ENCODE peak calls at places on chromosome 14, in five cellular contexts. T is CD8-positive, alpha-beta T cell; A is PC-3; F is adrenal gland; O is left ventricle myocardium inferior. H is an unnamed sample. For H3K4me1, the result is how much of the 10 kb centered on the place peaks cover.

GRCh38 chr14:52473557-52473956 is 78.7 kb downstream of the TXNDC16 start:
- DNase-seq in T (no peak), A (peak), F (no peak), O (no peak), H (no peak)

GRCh38 chr14:96635850-96636249 is 133.7 kb downstream of the PAPOLA start:
- DNase-seq in T (peak), A (peak), F (no peak), O (no peak), H (no peak)

GRCh38 chr14:76941544-76942287 is 86.8 kb downstream of the IRF2BPL start:
- DNase-seq in T (no peak), A (no peak), F (no peak), O (no peak), H (no peak)

GRCh38 chr14:48537600-48537999 is 862.2 kb upstream of the MDGA2 start:
- DNase-seq in T (no peak), A (no peak), F (no peak), O (no peak), H (no peak)

GRCh38 chr14:76767681-76768055 is 6.4 kb downstream of the VASH1 start:
- DNase-seq in T (peak), A (no peak), F (no peak), O (no peak), H (no peak)

GRCh38 chr14:97248973-97249372 is 451.8 kb downstream of the VRK1 start:
- DNase-seq in T (no peak), A (no peak), F (no peak), O (no peak), H (no peak)

GRCh38 chr14:32370720-32371119 is 41.6 kb downstream of the AKAP6 start:
- DNase-seq in T (no peak), A (peak), F (no peak), O (no peak), H (no peak)

GRCh38 chr14:28375295-28375694 is 391.3 kb upstream of the FOXG1 start:
- DNase-seq in T (no peak), A (peak), F (peak), O (no peak), H (no peak)

GRCh38 chr14:70882771-70883492 is 24.3 kb upstream of the PCNX1 start:
- DNase-seq in T (no peak), A (peak), F (peak), O (no peak), H (no peak)

GRCh38 chr14:52076334-52076733 is 7.5 kb upstream of the NID2 start:
- DNase-seq in T (no peak), A (peak), F (peak), O (no peak), H (no peak)

GRCh38 chr14:75084513-75084912 is 15.1 kb downstream of the ZC2HC1C start:
- DNase-seq in T (no peak), A (peak), F (peak), O (no peak), H (no peak)

GRCh38 chr14:25526290-25526689 is 476.3 kb upstream of the STXBP6 start:
- DNase-seq in T (no peak), A (no peak), F (no peak), O (no peak), H (no peak)

GRCh38 chr14:33786091-33786825 is 164.6 kb downstream of the EGLN3 start:
- DNase-seq in T (no peak), A (no peak), F (no peak), O (no peak), H (no peak)
- H3K4me1 ChIP-seq in T (under half), A (under half), F (under half), O (under half), H (under half)

DNA sequence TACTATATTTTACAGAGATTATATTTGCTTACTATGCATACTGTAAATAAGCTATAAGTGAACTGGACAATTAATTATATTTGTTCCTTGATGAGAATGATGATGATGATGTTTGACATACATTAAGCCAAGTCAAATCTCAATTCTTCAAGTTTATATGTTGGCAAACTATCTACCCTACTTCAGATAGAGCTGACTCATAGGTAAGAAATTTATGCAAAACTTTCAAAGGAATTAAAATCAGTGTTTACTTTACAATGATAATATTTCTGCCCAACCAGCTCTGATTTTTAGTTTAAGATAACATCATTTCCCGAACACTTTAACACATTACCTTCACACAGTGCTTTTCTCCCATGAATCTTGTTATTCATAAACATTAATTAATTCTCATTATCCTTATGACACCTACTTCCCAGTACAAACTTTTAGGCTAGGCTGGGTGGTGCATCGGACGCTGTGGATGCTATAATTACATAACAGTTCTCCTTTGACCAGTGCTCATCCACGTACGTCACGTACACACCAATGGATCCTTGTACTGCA is 18.4 kb downstream of the BMP4 start:
- DNase-seq in T (no peak), A (peak), F (no peak), O (no peak), H (no peak)
- H3K4me3 ChIP-seq in T (no peak), A (no peak), F (no peak), O (no peak), H (no peak)

GRCh38 chr14:68672609-68673285 is 120.1 kb downstream of the ZFP36L1 start:
- DNase-seq in T (no peak), A (no peak), F (no peak), O (no peak), H (no peak)
- H3K27ac ChIP-seq in T (no peak), A (no peak), F (no peak), O (peak), H (no peak)

GRCh38 chr14:104696671-104697316 is 7.4 kb downstream of the INF2 start:
- DNase-seq in T (no peak), A (no peak), F (no peak), O (no peak), H (no peak)
- H3K4me1 ChIP-seq in T (under half), A (under half), F (half or more), O (half or more), H (half or more)

GRCh38 chr14:103139371-103140016 is 16.2 kb downstream of the TNFAIP2 start:
- DNase-seq in T (no peak), A (no peak), F (no peak), O (no peak), H (no peak)
- H3K4me3 ChIP-seq in T (no peak), A (no peak), F (no peak), O (peak), H (peak)

GRCh38 chr14:91325211-91325610 is 80.7 kb upstream of the GPR68 start:
- DNase-seq in T (no peak), A (no peak), F (no peak), O (no peak), H (no peak)
- H3K27ac ChIP-seq in T (peak), A (no peak), F (no peak), O (peak), H (peak)

DNA sequence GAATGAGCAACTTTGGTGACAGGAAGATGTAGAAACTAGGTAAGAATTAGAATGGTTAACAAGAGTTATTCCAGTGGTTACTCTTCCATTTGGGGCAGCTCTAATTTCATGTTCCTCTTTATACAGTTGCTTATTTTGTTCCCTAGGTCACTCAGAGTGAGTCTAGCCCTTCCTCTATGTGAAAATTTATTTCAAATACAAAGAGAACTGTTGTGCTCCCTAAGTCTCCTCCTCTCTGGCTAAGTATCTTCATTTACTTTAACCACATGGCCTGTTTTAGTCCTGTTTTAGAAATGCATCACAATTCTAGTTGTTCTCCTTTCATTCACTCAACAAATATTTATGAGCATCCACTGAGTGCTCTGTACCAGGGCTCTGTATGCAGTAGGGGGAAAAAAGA is 51.1 kb upstream of the HIF1A start:
- DNase-seq in T (no peak), A (no peak), F (no peak), O (no peak), H (no peak)
- H3K4me1 ChIP-seq in T (under half), A (half or more), F (under half), O (under half), H (under half)

DNA sequence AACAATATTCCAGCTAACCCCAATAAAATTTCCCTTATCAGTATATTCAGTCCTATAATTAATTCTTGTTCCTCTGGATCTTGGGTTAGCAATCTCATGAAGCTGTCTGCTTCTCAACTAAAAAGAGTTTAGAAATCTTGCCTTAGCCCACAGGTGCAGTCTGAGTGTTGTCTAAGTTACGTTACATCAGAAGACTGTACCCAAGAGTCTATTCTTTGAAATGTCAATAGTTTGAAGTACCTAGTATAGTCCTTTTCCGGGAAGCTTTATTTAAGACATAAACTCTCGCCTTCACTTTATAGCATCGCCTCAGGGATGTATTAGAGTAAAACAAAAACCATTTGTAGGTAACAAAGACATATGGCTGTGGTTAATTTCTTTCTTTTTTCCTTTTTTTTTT is 465.1 kb downstream of the FUT8 start:
- DNase-seq in T (no peak), A (no peak), F (no peak), O (no peak), H (no peak)
- H3K4me3 ChIP-seq in T (no peak), A (no peak), F (no peak), O (no peak), H (no peak)

GRCh38 chr14:68309631-68310030 is 483.2 kb downstream of the ZFP36L1 start:
- DNase-seq in T (no peak), A (peak), F (peak), O (no peak), H (no peak)

GRCh38 chr14:68308695-68309094 is 484.2 kb downstream of the ZFP36L1 start:
- DNase-seq in T (no peak), A (no peak), F (no peak), O (no peak), H (no peak)

GRCh38 chr14:68307769-68308168 is 485.1 kb downstream of the ZFP36L1 start:
- DNase-seq in T (no peak), A (no peak), F (no peak), O (no peak), H (no peak)

GRCh38 chr14:68306934-68307758 is 485.7 kb downstream of the ZFP36L1 start:
- DNase-seq in T (no peak), A (peak), F (no peak), O (no peak), H (no peak)

GRCh38 chr14:68309121-68309520 is 483.7 kb downstream of the ZFP36L1 start:
- DNase-seq in T (no peak), A (no peak), F (no peak), O (no peak), H (no peak)
- H3K27ac ChIP-seq in T (no peak), A (no peak), F (no peak), O (peak), H (no peak)

GRCh38 chr14:68686212-68686478 is 106.7 kb downstream of the ZFP36L1 start:
- DNase-seq in T (no peak), A (no peak), F (no peak), O (no peak), H (no peak)
- H3K4me1 ChIP-seq in T (half or more), A (half or more), F (under half), O (half or more), H (under half)

H was measured in upper lobe of left lung.